ENCODE peak calls at places on chromosomes 4 and X, in ten cellular contexts. One of them, this sample, is unnamed.

GRCh38 chr4:80705311-80705710 is 325.2 kb upstream of the BMP3 start:
- DNase-seq in neuronal stem cell: no peak
- DNase-seq in HepG2: no peak
- DNase-seq in K562: no peak
- DNase-seq in fibroblast of lung: peak; percentile 37
- DNase-seq in H9: no peak
- DNase-seq in neural progenitor cell: no peak
- DNase-seq in HCT116: no peak
- DNase-seq in mammary epithelial cell: no peak
- DNase-seq in keratinocyte: no peak
- DNase-seq in this sample: no peak

GRCh38 chrX:72003811-72004750 is 93.4 kb downstream of the NHSL2 start:
- DNase-seq in neuronal stem cell: no peak
- DNase-seq in HepG2: no peak
- DNase-seq in K562: no peak
- DNase-seq in fibroblast of lung: peak; percentile 73
- DNase-seq in H9: peak; percentile 81
- DNase-seq in neural progenitor cell: peak; percentile 64
- DNase-seq in HCT116: peak; percentile 40
- DNase-seq in mammary epithelial cell: peak; percentile 10
- DNase-seq in keratinocyte: no peak
- DNase-seq in this sample: no peak

GRCh38 chrX:46686003-46686645 is 72.8 kb downstream of the SLC9A7 start:
- DNase-seq in neuronal stem cell: peak; percentile 32
- DNase-seq in HepG2: peak; percentile 11
- DNase-seq in K562: peak; percentile 44
- DNase-seq in fibroblast of lung: peak; percentile 15
- DNase-seq in H9: peak; percentile 32
- DNase-seq in neural progenitor cell: peak; percentile 44
- DNase-seq in HCT116: peak; percentile 12
- DNase-seq in mammary epithelial cell: peak; percentile 24
- DNase-seq in keratinocyte: no peak
- DNase-seq in this sample: peak; percentile 76

GRCh38 chrX:118226060-118226428 is 109.4 kb upstream of the KLHL13 start:
- DNase-seq in neuronal stem cell: no peak
- DNase-seq in HepG2: peak; percentile 1
- DNase-seq in K562: peak; percentile 8
- DNase-seq in fibroblast of lung: peak; percentile 20
- DNase-seq in H9: no peak
- DNase-seq in neural progenitor cell: no peak
- DNase-seq in HCT116: no peak
- DNase-seq in mammary epithelial cell: no peak
- DNase-seq in keratinocyte: no peak
- DNase-seq in this sample: peak; percentile 75

GRCh38 chrX:10702031-10702430 is 81.6 kb upstream of the MID1 start:
- DNase-seq in neuronal stem cell: no peak
- DNase-seq in HepG2: no peak
- DNase-seq in K562: no peak
- DNase-seq in fibroblast of lung: no peak
- DNase-seq in H9: no peak
- DNase-seq in neural progenitor cell: no peak
- DNase-seq in HCT116: no peak
- DNase-seq in mammary epithelial cell: no peak
- DNase-seq in keratinocyte: no peak
- DNase-seq in this sample: no peak

GRCh38 chr4:128060130-128060619 is 937 bp upstream of the LARP1B start:
- DNase-seq in neuronal stem cell: no peak
- DNase-seq in HepG2: no peak
- DNase-seq in K562: peak; percentile 13
- DNase-seq in fibroblast of lung: no peak
- DNase-seq in H9: no peak
- DNase-seq in neural progenitor cell: no peak
- DNase-seq in HCT116: no peak
- DNase-seq in mammary epithelial cell: no peak
- DNase-seq in keratinocyte: no peak
- DNase-seq in this sample: no peak

GRCh38 chrX:16119353-16120220 is 3.8 kb upstream of the GRPR start:
- DNase-seq in neuronal stem cell: no peak
- DNase-seq in HepG2: no peak
- DNase-seq in K562: peak; percentile 18
- DNase-seq in fibroblast of lung: no peak
- DNase-seq in H9: no peak
- DNase-seq in neural progenitor cell: no peak
- DNase-seq in HCT116: no peak
- DNase-seq in mammary epithelial cell: no peak
- DNase-seq in keratinocyte: no peak
- DNase-seq in this sample: peak; percentile 69

GRCh38 chrX:1097328-1097727 is 115.1 kb downstream of the CRLF2 start:
- DNase-seq in neuronal stem cell: no peak
- DNase-seq in HepG2: no peak
- DNase-seq in K562: no peak
- DNase-seq in fibroblast of lung: no peak
- DNase-seq in H9: no peak
- DNase-seq in neural progenitor cell: no peak
- DNase-seq in HCT116: no peak
- DNase-seq in mammary epithelial cell: no peak
- DNase-seq in keratinocyte: no peak
- DNase-seq in this sample: no peak

DNA sequence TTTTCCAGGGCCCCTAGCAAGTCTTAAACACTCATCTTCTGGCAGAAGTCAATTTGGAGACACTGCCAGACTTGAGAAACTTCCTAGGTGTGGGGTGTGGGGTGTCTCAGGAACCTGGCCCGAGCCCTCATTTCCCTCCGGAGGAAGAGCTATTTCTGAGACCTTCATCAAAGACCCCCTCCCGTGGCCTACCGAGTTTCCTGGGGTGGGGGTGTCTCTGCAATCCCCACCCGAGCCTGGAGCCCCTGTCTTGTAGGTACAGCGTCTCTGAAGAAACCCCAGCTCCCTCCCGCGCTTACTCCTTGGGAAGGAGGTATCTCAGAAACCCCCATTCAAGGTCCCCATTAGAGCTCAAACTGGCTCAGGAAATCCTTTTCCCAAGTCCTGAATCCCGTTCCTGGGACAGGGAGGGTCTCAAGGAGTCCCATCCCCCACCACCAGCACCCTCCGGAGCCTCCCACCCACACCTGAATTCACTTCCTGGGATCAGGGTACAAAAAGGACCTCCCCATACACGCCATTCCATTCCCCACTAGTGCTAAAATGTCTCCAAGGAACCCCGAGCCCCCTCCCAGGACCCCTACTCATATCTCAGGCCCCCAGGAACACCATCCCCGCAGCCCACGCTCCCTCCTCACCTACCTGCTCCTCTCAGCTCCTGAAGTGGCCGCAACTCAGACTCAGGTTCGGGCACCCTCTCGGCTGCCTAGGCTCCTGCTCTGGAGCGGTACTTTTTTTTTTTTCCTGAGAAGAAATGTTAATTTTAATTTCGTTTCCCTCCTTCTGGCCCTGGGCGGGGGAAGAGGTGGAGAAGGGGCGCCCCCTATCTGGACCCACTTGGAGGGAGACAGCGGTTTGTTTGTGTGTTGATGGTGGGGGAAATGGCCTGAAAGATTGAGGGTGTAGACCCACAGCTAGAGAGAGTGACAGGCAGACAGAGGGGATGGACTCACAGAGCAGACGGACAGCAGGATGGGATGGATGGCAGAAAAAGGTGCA is 1.1 kb downstream of the SLC38A5 start:
- DNase-seq in neuronal stem cell: no peak
- DNase-seq in HepG2: no peak
- DNase-seq in K562: peak; percentile 78
- DNase-seq in fibroblast of lung: no peak
- DNase-seq in H9: peak; percentile 36
- DNase-seq in neural progenitor cell: peak; percentile 27
- DNase-seq in HCT116: no peak
- DNase-seq in mammary epithelial cell: no peak
- DNase-seq in keratinocyte: no peak
- DNase-seq in this sample: no peak
- H3K9ac ChIP-seq in neuronal stem cell: no peak overlapping the region
- H3K9ac ChIP-seq in HepG2: peak overlapping the region; percentile 73
- H3K9ac ChIP-seq in K562: peak overlapping the region; percentile 96
- H3K9ac ChIP-seq in fibroblast of lung: no peak overlapping the region
- H3K9ac ChIP-seq in H9: peak overlapping the region; percentile 55
- H3K9ac ChIP-seq in neural progenitor cell: no peak overlapping the region
- H3K9ac ChIP-seq in HCT116: peak overlapping the region; percentile 82
- H3K9ac ChIP-seq in mammary epithelial cell: no peak overlapping the region
- H3K9ac ChIP-seq in keratinocyte: peak overlapping the region; percentile 87
- H3K9ac ChIP-seq in this sample: no peak overlapping the region

DNA sequence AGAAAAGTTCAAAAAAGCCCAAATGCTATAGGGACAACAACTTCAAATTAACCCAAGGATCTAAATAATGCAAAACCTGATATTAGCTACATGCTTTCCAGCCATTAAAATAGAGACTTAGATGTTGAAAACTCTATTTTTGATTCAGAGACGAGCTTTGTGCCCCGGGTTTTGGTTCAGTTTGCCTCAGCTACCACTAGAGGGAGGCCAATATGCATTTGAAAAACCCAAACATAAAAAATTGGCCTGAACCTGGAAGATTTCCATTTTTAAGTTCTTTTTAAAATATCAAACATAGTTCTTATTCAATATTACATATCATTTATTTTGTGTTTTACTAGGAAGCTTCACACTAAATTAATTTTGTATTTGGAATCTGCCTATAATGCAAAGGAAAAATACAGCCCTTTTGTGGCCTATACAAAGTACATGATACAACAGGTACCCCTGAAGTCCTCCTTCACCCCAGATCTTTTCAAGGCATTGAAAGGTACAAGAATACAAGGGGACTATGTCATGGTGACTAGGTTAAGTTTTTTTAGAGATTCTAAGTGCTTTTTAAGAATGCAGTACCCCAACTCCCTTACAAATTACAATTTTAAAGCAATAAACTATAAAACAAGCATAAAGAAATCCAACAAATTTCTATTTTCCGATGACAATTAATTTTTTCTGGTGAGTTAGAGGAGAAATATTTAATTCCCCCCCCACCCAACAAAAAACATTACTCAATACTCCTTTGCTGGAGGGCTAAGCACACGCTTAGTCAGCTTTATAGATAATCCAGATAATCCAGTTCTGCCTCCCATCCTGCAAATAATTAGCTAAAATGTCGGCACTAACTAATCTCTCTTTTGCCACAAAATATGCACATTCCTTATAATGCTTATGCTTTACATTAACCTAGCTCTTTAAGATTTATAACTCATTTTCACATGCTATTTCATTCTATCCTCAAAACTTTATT is 97.7 kb upstream of the PTPN13 start:
- DNase-seq in neuronal stem cell: no peak
- DNase-seq in HepG2: no peak
- DNase-seq in K562: peak; percentile 38
- DNase-seq in fibroblast of lung: peak; percentile 25
- DNase-seq in H9: no peak
- DNase-seq in neural progenitor cell: peak; percentile 61
- DNase-seq in HCT116: peak; percentile 35
- DNase-seq in mammary epithelial cell: peak; percentile 52
- DNase-seq in keratinocyte: no peak
- DNase-seq in this sample: peak; percentile 79
- H3K27ac ChIP-seq in neuronal stem cell: no peak overlapping the region
- H3K27ac ChIP-seq in HepG2: no peak overlapping the region
- H3K27ac ChIP-seq in K562: no peak overlapping the region
- H3K27ac ChIP-seq in fibroblast of lung: no peak overlapping the region
- H3K27ac ChIP-seq in H9: no peak overlapping the region
- H3K27ac ChIP-seq in neural progenitor cell: no peak overlapping the region
- H3K27ac ChIP-seq in HCT116: no peak overlapping the region
- H3K27ac ChIP-seq in mammary epithelial cell: peak overlapping the region; percentile 73
- H3K27ac ChIP-seq in keratinocyte: peak overlapping the region; percentile 75
- H3K27ac ChIP-seq in this sample: no peak overlapping the region

GRCh38 chr4:150572704-150573504 is 9.0 kb upstream of the MAB21L2 start:
- DNase-seq in neuronal stem cell: no peak
- DNase-seq in HepG2: no peak
- DNase-seq in K562: peak; percentile 81
- DNase-seq in fibroblast of lung: no peak
- DNase-seq in H9: no peak
- DNase-seq in neural progenitor cell: no peak
- DNase-seq in HCT116: no peak
- DNase-seq in mammary epithelial cell: no peak
- DNase-seq in keratinocyte: no peak
- DNase-seq in this sample: no peak
- H3K9ac ChIP-seq in neuronal stem cell: no peak overlapping the region
- H3K9ac ChIP-seq in HepG2: no peak overlapping the region
- H3K9ac ChIP-seq in K562: peak overlapping the region; percentile 54
- H3K9ac ChIP-seq in fibroblast of lung: no peak overlapping the region
- H3K9ac ChIP-seq in H9: no peak overlapping the region
- H3K9ac ChIP-seq in neural progenitor cell: no peak overlapping the region
- H3K9ac ChIP-seq in HCT116: no peak overlapping the region
- H3K9ac ChIP-seq in mammary epithelial cell: no peak overlapping the region
- H3K9ac ChIP-seq in keratinocyte: no peak overlapping the region
- H3K9ac ChIP-seq in this sample: no peak overlapping the region

GRCh38 chr4:121072836-121073362 is 564 bp upstream of the NDNF start:
- DNase-seq in neuronal stem cell: peak; percentile 47
- DNase-seq in HepG2: no peak
- DNase-seq in K562: no peak
- DNase-seq in fibroblast of lung: no peak
- DNase-seq in H9: peak; percentile 39
- DNase-seq in neural progenitor cell: peak; percentile 66
- DNase-seq in HCT116: no peak
- DNase-seq in mammary epithelial cell: no peak
- DNase-seq in keratinocyte: no peak
- DNase-seq in this sample: no peak

GRCh38 chr4:121070696-121071639 is 1.4 kb downstream of the NDNF start:
- DNase-seq in neuronal stem cell: peak; percentile 62
- DNase-seq in HepG2: no peak
- DNase-seq in K562: no peak
- DNase-seq in fibroblast of lung: peak; percentile 39
- DNase-seq in H9: peak; percentile 79
- DNase-seq in neural progenitor cell: peak; percentile 79
- DNase-seq in HCT116: no peak
- DNase-seq in mammary epithelial cell: no peak
- DNase-seq in keratinocyte: no peak
- DNase-seq in this sample: no peak

GRCh38 chr4:121073672-121074386 is 1.5 kb upstream of the NDNF start:
- DNase-seq in neuronal stem cell: no peak
- DNase-seq in HepG2: no peak
- DNase-seq in K562: no peak
- DNase-seq in fibroblast of lung: no peak
- DNase-seq in H9: no peak
- DNase-seq in neural progenitor cell: no peak
- DNase-seq in HCT116: no peak
- DNase-seq in mammary epithelial cell: no peak
- DNase-seq in keratinocyte: no peak
- DNase-seq in this sample: no peak

GRCh38 chr4:121071640-121072037 is 696 bp downstream of the NDNF start:
- DNase-seq in neuronal stem cell: no peak
- DNase-seq in HepG2: no peak
- DNase-seq in K562: no peak
- DNase-seq in fibroblast of lung: no peak
- DNase-seq in H9: no peak
- DNase-seq in neural progenitor cell: peak; percentile 13
- DNase-seq in HCT116: no peak
- DNase-seq in mammary epithelial cell: no peak
- DNase-seq in keratinocyte: no peak
- DNase-seq in this sample: no peak

DNA sequence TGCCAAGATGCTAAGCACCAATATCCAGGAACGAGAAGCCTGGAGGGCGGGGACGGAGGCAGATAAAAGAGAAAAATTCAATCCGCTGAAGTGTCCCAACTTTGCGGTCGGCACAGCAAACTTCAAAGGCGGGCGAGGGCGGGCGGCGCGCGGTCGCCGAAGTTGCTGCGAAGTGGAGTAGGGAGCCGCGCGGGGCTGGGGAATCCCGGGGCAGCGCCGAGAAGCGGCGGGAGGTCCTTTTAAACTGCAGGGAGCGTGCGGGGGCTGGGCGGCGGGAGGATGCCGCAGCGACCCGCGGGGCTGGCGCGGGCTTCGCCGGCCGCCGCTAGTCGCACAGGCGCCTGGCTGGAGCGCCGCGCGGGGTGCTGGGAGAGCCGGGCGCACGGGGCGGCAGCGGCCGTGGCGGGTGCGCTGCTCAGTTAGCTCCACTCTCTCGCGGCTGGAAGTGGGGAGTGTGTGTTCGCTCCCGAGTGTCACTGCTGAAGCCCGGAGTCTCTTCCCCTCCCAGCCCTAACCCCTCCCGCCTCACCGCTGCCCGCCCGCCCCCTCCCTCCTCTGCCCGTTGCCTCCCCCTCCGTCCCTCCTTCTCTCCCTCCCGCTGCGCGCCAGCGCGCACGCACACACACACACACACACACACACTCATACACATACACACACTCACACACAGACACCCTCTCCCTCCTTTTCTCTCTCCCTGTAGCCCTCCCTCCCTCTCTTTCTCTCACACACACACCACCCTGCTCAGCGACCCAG is at the start of gene NDNF:
- DNase-seq in neuronal stem cell: peak; percentile 57
- DNase-seq in HepG2: peak; percentile 1
- DNase-seq in K562: no peak
- DNase-seq in fibroblast of lung: peak; percentile 50
- DNase-seq in H9: peak; percentile 47
- DNase-seq in neural progenitor cell: peak; percentile 74
- DNase-seq in HCT116: no peak
- DNase-seq in mammary epithelial cell: no peak
- DNase-seq in keratinocyte: no peak
- DNase-seq in this sample: no peak
- H3K27ac ChIP-seq in neuronal stem cell: peak within 1 kb of the TSS; percentile 49
- H3K27ac ChIP-seq in HepG2: no peak within 1 kb of the TSS
- H3K27ac ChIP-seq in K562: no peak within 1 kb of the TSS
- H3K27ac ChIP-seq in fibroblast of lung: no peak within 1 kb of the TSS
- H3K27ac ChIP-seq in H9: no peak within 1 kb of the TSS
- H3K27ac ChIP-seq in neural progenitor cell: no peak within 1 kb of the TSS
- H3K27ac ChIP-seq in HCT116: no peak within 1 kb of the TSS
- H3K27ac ChIP-seq in mammary epithelial cell: no peak within 1 kb of the TSS
- H3K27ac ChIP-seq in keratinocyte: no peak within 1 kb of the TSS
- H3K27ac ChIP-seq in this sample: no peak within 1 kb of the TSS